ENCODE peak calls at places on chromosome 17, in seven cellular contexts. C is thoracic aorta, A is AG04450, N is Right ventricle myocardium superior, J is HTR-8/SVneo, E is AG08396, O is NCI-H1105 treated with DMSO at 0.1 percent for 48 hours. G is an unnamed sample.

GRCh38 chr17:73091770-73092517 is 544 bp downstream of the SLC39A11 start:
- DNase-seq in C (no peak), N (peak; percentile 53), O (peak; percentile 15), J (peak; percentile 68), A (no peak), E (peak; percentile 54), G (no peak)

GRCh38 chr17:7191571-7192270 is 12.6 kb upstream of the ASGR1 start:
- DNase-seq in J (peak; percentile 81), N (peak; percentile 44), A (no peak), C (no peak), E (peak; percentile 75), O (no peak), G (no peak)

GRCh38 chr17:19978206-19978802 is 676 bp upstream of the AKAP10 start:
- DNase-seq in E (no peak), N (no peak), O (no peak), A (no peak), C (no peak), J (no peak), G (no peak)

GRCh38 chr17:39763046-39763800 is 25.5 kb downstream of the GRB7 start:
- DNase-seq in C (no peak), J (no peak), A (no peak), O (no peak), N (no peak), E (no peak), G (peak; percentile 71)

GRCh38 chr17:72392056-72393010 is 271.5 kb downstream of the SOX9 start:
- DNase-seq in J (no peak), E (peak; percentile 68), N (no peak), C (no peak), O (no peak), A (peak; percentile 73), G (no peak)

GRCh38 chr17:45580914-45581313 is 90.4 kb upstream of the PLEKHM1 start:
- DNase-seq in J (no peak), N (no peak), E (no peak), C (no peak), A (no peak), O (no peak), G (no peak)

GRCh38 chr17:51128089-51128488 is 7.4 kb upstream of the SPAG9 start:
- DNase-seq in A (no peak), O (no peak), J (no peak), N (no peak), C (no peak), E (no peak), G (no peak)

GRCh38 chr17:15744885-15745284 is 12.8 kb downstream of the TBC1D26 start:
- DNase-seq in N (no peak), J (no peak), A (no peak), O (peak; percentile 80), E (no peak), C (no peak), G (peak; percentile 73)

GRCh38 chr17:47987240-47987835 is 16.4 kb downstream of the CDK5RAP3 start:
- DNase-seq in E (peak; percentile 26), O (no peak), J (no peak), A (no peak), N (no peak), C (no peak), G (no peak)

GRCh38 chr17:39951924-39952664 is 10.7 kb upstream of the GSDMA start:
- DNase-seq in O (no peak), N (no peak), J (no peak), A (no peak), C (no peak), E (no peak), G (no peak)

GRCh38 chr17:1031711-1032110 is 34.8 kb downstream of the TIMM22 start:
- DNase-seq in O (no peak), C (no peak), N (peak; percentile 83), E (peak; percentile 70), A (no peak), J (no peak), G (no peak)

GRCh38 chr17:2853111-2853721 is 57.0 kb downstream of the RAP1GAP2 start:
- DNase-seq in C (peak; percentile 25), A (no peak), O (no peak), E (peak; percentile 77), J (peak; percentile 57), N (peak; percentile 78), G (no peak)

GRCh38 chr17:39591958-39592954 is 15.5 kb downstream of the NEUROD2 start:
- DNase-seq in O (peak; percentile 25), N (no peak), J (peak; percentile 64), A (no peak), C (no peak), E (no peak), G (peak; percentile 39)

G was measured in astrocyte of the cerebellum.